ENCODE peak calls at places on chromosomes 1 and 21, in five cellular contexts. One of them, this sample, is unnamed.

GRCh38 chr1:168112673-168113305 is 23.9 kb downstream of the GPR161 start:
- DNase-seq in fibroblast of lung: peak; percentile 87
- DNase-seq in H1: no peak
- DNase-seq in MM.1S: peak; percentile 39
- DNase-seq in neural progenitor cell: no peak
- DNase-seq in this sample: peak; percentile 64

GRCh38 chr1:209652873-209653401 is 712 bp upstream of the LAMB3 start:
- DNase-seq in fibroblast of lung: peak; percentile 79
- DNase-seq in H1: peak; percentile 65
- DNase-seq in MM.1S: peak; percentile 94
- DNase-seq in neural progenitor cell: no peak
- DNase-seq in this sample: no peak

GRCh38 chr1:66300986-66301451 is 232.9 kb upstream of the SGIP1 start:
- DNase-seq in fibroblast of lung: peak; percentile 38
- DNase-seq in H1: no peak
- DNase-seq in MM.1S: peak; percentile 82
- DNase-seq in neural progenitor cell: no peak
- DNase-seq in this sample: peak; percentile 78

GRCh38 chr1:37676281-37677243 is 15.8 kb upstream of the CDCA8 start:
- DNase-seq in fibroblast of lung: no peak
- DNase-seq in H1: no peak
- DNase-seq in MM.1S: peak; percentile 75
- DNase-seq in neural progenitor cell: no peak
- DNase-seq in this sample: no peak

GRCh38 chr1:25683177-25683576 is 66.6 kb downstream of the MAN1C1 start:
- DNase-seq in fibroblast of lung: no peak
- DNase-seq in H1: no peak
- DNase-seq in MM.1S: no peak
- DNase-seq in neural progenitor cell: no peak
- DNase-seq in this sample: no peak

GRCh38 chr1:232283864-232284263 is 346.1 kb downstream of the SIPA1L2 start:
- DNase-seq in fibroblast of lung: no peak
- DNase-seq in H1: no peak
- DNase-seq in MM.1S: no peak
- DNase-seq in neural progenitor cell: no peak
- DNase-seq in this sample: no peak

GRCh38 chr1:150008699-150009098 is 1.8 kb downstream of the OTUD7B start:
- DNase-seq in fibroblast of lung: no peak
- DNase-seq in H1: no peak
- DNase-seq in MM.1S: no peak
- DNase-seq in neural progenitor cell: no peak
- DNase-seq in this sample: no peak

GRCh38 chr1:209876091-209876800 is 48.5 kb downstream of the UTP25 start:
- DNase-seq in fibroblast of lung: peak; percentile 49
- DNase-seq in H1: no peak
- DNase-seq in MM.1S: no peak
- DNase-seq in neural progenitor cell: no peak
- DNase-seq in this sample: no peak

GRCh38 chr1:172283766-172284165 is 136.7 kb upstream of the C1orf105 start:
- DNase-seq in fibroblast of lung: no peak
- DNase-seq in H1: no peak
- DNase-seq in MM.1S: no peak
- DNase-seq in neural progenitor cell: no peak
- DNase-seq in this sample: no peak

GRCh38 chr1:8482844-8483436 is 165.0 kb downstream of the SLC45A1 start:
- DNase-seq in fibroblast of lung: peak; percentile 47
- DNase-seq in H1: no peak
- DNase-seq in MM.1S: no peak
- DNase-seq in neural progenitor cell: no peak
- DNase-seq in this sample: peak; percentile 73

GRCh38 chr1:147264158-147264768 is 21.8 kb downstream of the CHD1L start:
- DNase-seq in fibroblast of lung: peak; percentile 79
- DNase-seq in H1: no peak
- DNase-seq in MM.1S: no peak
- DNase-seq in neural progenitor cell: no peak
- DNase-seq in this sample: peak; percentile 93

GRCh38 chr21:34133802-34134201 is 60.4 kb downstream of the MRPS6 start:
- DNase-seq in fibroblast of lung: no peak
- DNase-seq in H1: no peak
- DNase-seq in MM.1S: no peak
- DNase-seq in neural progenitor cell: peak; percentile 12
- DNase-seq in this sample: no peak

GRCh38 chr1:112232848-112233247 is 163.2 kb upstream of the CTTNBP2NL start:
- DNase-seq in fibroblast of lung: no peak
- DNase-seq in H1: no peak
- DNase-seq in MM.1S: no peak
- DNase-seq in neural progenitor cell: no peak
- DNase-seq in this sample: no peak

GRCh38 chr1:91806146-91806545 is 79.8 kb downstream of the TGFBR3 start:
- DNase-seq in fibroblast of lung: no peak
- DNase-seq in H1: no peak
- DNase-seq in MM.1S: no peak
- DNase-seq in neural progenitor cell: no peak
- DNase-seq in this sample: no peak

GRCh38 chr1:47963568-47963973 is 33.6 kb downstream of the TRABD2B start:
- DNase-seq in fibroblast of lung: no peak
- DNase-seq in H1: no peak
- DNase-seq in MM.1S: no peak
- DNase-seq in neural progenitor cell: no peak
- DNase-seq in this sample: peak; percentile 10

GRCh38 chr1:66439028-66439427 is 94.9 kb upstream of the SGIP1 start:
- DNase-seq in fibroblast of lung: no peak
- DNase-seq in H1: no peak
- DNase-seq in MM.1S: peak; percentile 21
- DNase-seq in neural progenitor cell: no peak
- DNase-seq in this sample: peak; percentile 79

GRCh38 chr1:41241748-41242644 is at the start of gene SCMH1:
- DNase-seq in fibroblast of lung: peak; percentile 40
- DNase-seq in H1: peak; percentile 81
- DNase-seq in MM.1S: peak; percentile 63
- DNase-seq in neural progenitor cell: peak; percentile 91
- DNase-seq in this sample: peak; percentile 75

GRCh38 chr1:80973101-80973500 is 827.6 kb upstream of the ADGRL2 start:
- DNase-seq in fibroblast of lung: no peak
- DNase-seq in H1: no peak
- DNase-seq in MM.1S: no peak
- DNase-seq in neural progenitor cell: no peak
- DNase-seq in this sample: no peak

GRCh38 chr1:205348559-205349477 is 7.9 kb downstream of the KLHDC8A start:
- DNase-seq in fibroblast of lung: peak; percentile 53
- DNase-seq in H1: no peak
- DNase-seq in MM.1S: peak; percentile 81
- DNase-seq in neural progenitor cell: no peak
- DNase-seq in this sample: no peak

GRCh38 chr1:196178083-196178635 is 430.1 kb downstream of the KCNT2 start:
- DNase-seq in fibroblast of lung: peak; percentile 41
- DNase-seq in H1: no peak
- DNase-seq in MM.1S: no peak
- DNase-seq in neural progenitor cell: no peak
- DNase-seq in this sample: no peak

GRCh38 chr1:109556563-109556962 is 8.1 kb downstream of the GNAI3 start:
- DNase-seq in fibroblast of lung: no peak
- DNase-seq in H1: no peak
- DNase-seq in MM.1S: no peak
- DNase-seq in neural progenitor cell: no peak
- DNase-seq in this sample: peak; percentile 57

GRCh38 chr1:186420311-186420710 is 40.6 kb downstream of the PDC start:
- DNase-seq in fibroblast of lung: no peak
- DNase-seq in H1: no peak
- DNase-seq in MM.1S: no peak
- DNase-seq in neural progenitor cell: no peak
- DNase-seq in this sample: no peak

GRCh38 chr1:31672988-31673387 is 28.3 kb upstream of the PEF1 start:
- DNase-seq in fibroblast of lung: no peak
- DNase-seq in H1: no peak
- DNase-seq in MM.1S: no peak
- DNase-seq in neural progenitor cell: no peak
- DNase-seq in this sample: no peak

GRCh38 chr1:191608367-191608766 is 549.9 kb upstream of the RGS18 start:
- DNase-seq in fibroblast of lung: peak; percentile 2
- DNase-seq in H1: no peak
- DNase-seq in MM.1S: no peak
- DNase-seq in neural progenitor cell: no peak
- DNase-seq in this sample: no peak

DNA sequence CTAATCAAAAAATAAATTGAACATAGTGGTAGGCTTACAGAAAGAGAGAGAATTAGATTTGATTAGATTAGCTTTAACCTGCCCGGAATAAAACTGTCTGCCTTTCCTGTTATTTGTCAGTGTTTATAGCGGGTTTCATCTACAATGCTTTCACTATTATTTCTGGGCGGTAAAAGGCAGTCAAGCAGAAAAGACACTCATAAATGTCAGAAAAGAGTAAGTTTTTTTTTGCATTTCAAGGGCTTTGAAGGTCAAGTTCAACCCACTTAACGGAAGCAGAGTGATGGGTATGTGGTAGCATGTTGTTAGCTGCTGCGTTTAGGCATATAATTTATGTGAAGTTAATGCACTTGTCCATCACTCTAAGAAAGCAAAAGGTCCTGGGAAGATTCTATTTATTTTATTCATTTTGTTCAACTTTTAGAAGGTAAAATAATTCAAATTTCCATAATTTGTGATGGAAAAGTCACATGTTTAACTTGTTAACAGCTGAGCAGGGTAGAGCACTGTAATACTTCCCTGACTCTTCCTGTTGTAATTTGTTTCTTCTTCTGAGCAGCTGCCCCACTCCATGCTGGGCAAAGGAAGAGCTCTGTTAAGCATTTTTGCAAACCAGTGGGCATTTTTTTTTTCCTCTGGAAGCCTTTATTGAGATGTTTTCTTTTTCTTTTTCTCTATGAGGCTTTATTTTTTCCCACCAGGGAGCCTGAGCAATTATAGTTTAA is 220.1 kb downstream of the ST6GALNAC3 start:
- DNase-seq in fibroblast of lung: no peak
- DNase-seq in H1: no peak
- DNase-seq in MM.1S: no peak
- DNase-seq in neural progenitor cell: no peak
- DNase-seq in this sample: no peak
- H2AFZ ChIP-seq in fibroblast of lung: no peak overlapping the region
- H2AFZ ChIP-seq in H1: no peak overlapping the region
- H2AFZ ChIP-seq in MM.1S: no peak overlapping the region
- H2AFZ ChIP-seq in neural progenitor cell: no peak overlapping the region
- H2AFZ ChIP-seq in this sample: no peak overlapping the region

GRCh38 chr1:6072774-6073479 is 27.2 kb downstream of the KCNAB2 start:
- DNase-seq in fibroblast of lung: no peak
- DNase-seq in H1: no peak
- DNase-seq in MM.1S: no peak
- DNase-seq in neural progenitor cell: no peak
- DNase-seq in this sample: no peak

GRCh38 chr1:6073480-6074053 is 27.9 kb downstream of the KCNAB2 start:
- DNase-seq in fibroblast of lung: no peak
- DNase-seq in H1: no peak
- DNase-seq in MM.1S: no peak
- DNase-seq in neural progenitor cell: no peak
- DNase-seq in this sample: no peak

GRCh38 chr1:6075747-6076146 is 30.1 kb downstream of the KCNAB2 start:
- DNase-seq in fibroblast of lung: no peak
- DNase-seq in H1: no peak
- DNase-seq in MM.1S: no peak
- DNase-seq in neural progenitor cell: no peak
- DNase-seq in this sample: no peak

GRCh38 chr1:6071219-6071618 is 25.5 kb downstream of the KCNAB2 start:
- DNase-seq in fibroblast of lung: no peak
- DNase-seq in H1: no peak
- DNase-seq in MM.1S: no peak
- DNase-seq in neural progenitor cell: no peak
- DNase-seq in this sample: no peak

DNA sequence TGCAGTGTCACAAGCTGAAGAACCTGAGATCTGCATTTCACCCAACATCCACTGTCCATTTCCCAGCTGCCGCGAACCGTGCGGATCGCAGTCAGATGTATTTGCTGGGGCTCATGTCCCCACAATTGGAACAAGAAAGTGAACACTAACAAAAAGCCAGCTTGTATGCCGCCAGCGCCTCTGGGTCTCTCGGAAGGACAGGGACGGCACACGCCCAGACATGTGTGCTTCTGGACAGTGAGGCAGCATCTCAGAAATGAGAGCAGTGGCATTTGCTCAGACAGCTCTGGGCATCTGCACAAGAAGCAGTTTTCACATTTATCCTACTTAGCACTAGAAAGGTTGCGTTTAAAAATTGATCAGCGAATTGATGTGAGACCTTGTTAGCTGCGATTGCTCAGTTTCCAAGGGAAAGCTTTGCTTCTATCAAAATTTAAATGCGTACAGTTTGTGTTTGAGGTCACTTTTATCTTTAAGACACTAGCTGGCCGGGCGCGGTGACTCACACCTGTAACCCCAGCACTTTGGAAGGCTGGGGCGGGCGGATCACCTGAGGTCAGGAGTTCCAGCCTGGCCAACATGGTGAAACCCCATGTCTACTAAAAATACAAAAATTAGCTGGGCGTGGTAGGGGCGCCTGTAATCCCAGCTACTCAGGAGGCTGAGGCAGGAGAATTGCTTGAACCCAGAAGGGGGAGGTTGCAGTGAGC is 28.7 kb downstream of the KCNAB2 start:
- DNase-seq in fibroblast of lung: no peak
- DNase-seq in H1: no peak
- DNase-seq in MM.1S: no peak
- DNase-seq in neural progenitor cell: no peak
- DNase-seq in this sample: no peak
- TF ChIP-seq EZH2 in fibroblast of lung: no peak
- TF ChIP-seq EZH2 in H1: no peak
- TF ChIP-seq EZH2 in MM.1S: no peak
- TF ChIP-seq EZH2 in neural progenitor cell: no peak
- TF ChIP-seq EZH2 in this sample: no peak

GRCh38 chr1:64471218-64471719 is 1.3 kb downstream of the CACHD1 start:
- DNase-seq in fibroblast of lung: peak; percentile 21
- DNase-seq in H1: peak; percentile 67
- DNase-seq in MM.1S: no peak
- DNase-seq in neural progenitor cell: peak; percentile 78
- DNase-seq in this sample: peak; percentile 59
- H2AFZ ChIP-seq in fibroblast of lung: peak overlapping the region; percentile 81
- H2AFZ ChIP-seq in H1: no peak overlapping the region
- H2AFZ ChIP-seq in MM.1S: peak overlapping the region; percentile 86
- H2AFZ ChIP-seq in neural progenitor cell: peak overlapping the region; percentile 97
- H2AFZ ChIP-seq in this sample: peak overlapping the region; percentile 87

DNA sequence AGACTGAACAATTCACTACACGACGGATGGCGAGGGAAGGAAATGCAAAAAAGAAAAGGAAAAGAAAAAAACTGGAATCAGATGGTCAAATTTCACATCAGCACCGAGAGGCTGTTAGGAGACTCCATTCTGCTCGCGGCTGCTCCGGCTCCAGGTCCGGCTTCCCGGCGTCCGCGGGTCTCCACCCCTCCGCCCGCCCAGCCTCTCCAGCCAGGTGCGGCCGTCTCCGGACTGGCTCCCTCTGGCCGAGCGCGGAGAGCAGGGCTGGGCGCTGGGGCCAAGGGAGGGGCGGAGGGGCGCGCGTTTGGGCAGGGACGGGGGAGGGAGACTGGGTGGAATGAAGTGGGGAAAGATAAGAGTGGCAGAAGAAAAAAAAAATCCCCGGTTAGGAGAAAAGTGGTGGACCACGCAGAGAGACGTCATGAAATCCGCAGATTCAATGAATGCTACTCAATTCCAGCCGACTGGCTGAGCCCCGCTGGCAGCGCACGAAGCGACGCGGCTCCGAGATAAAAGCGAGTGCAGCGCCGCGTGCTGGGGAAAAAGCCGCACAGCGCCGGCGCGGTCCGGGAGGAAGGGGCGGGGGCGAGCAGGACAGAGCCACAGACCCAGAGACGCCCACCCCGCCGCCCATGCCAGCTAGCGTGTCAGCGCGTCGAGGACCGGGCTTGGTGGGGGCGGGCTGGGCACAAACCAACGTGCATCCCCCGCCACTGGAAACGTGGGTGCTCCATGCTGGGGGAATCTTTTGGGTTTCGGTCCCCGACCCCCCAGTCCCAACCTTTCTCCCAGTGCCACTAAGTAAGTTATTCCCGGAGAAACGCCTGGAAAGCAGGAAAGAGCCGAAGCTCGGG is at the start of gene KCNJ6:
- DNase-seq in fibroblast of lung: peak; percentile 41
- DNase-seq in H1: peak; percentile 91
- DNase-seq in MM.1S: no peak
- DNase-seq in neural progenitor cell: peak; percentile 94
- DNase-seq in this sample: peak; percentile 82
- TF ChIP-seq EZH2 in fibroblast of lung: no peak
- TF ChIP-seq EZH2 in H1: peak; percentile 22
- TF ChIP-seq EZH2 in MM.1S: no peak
- TF ChIP-seq EZH2 in neural progenitor cell: peak; percentile 38
- TF ChIP-seq EZH2 in this sample: no peak